ENCODE peak calls at places on chromosomes 1 and 21, in eight cellular contexts. T is AG09309, D is astrocyte, B is activated B cell treated with CpG ODN at 0.5 μM for 24 hours, R is IMR-90, V is glutamatergic neuron, H is sigmoid colon, P is AG10803. A is an unnamed sample.
A peak's percentile ranks its signal among the peaks of the same experiment; 100 is the strongest.

GRCh38 chr21:28018741-28019669 is 973.7 kb downstream of the LTN1 start:
- DNase-seq in T (no peak), D (no peak), B (no peak), R (peak; percentile 5), V (no peak), H (no peak), P (no peak), A (no peak)

GRCh38 chr1:67570473-67571143 is 114.4 kb upstream of the GADD45A start:
- DNase-seq in T (peak; percentile 91), D (peak; percentile 98), B (no peak), R (peak; percentile 97), V (no peak), H (no peak), P (peak; percentile 94), A (no peak)

GRCh38 chr1:14804626-14805025 is 206.1 kb downstream of the KAZN start:
- DNase-seq in T (no peak), D (no peak), B (no peak), R (no peak), V (no peak), H (no peak), P (no peak), A (no peak)

GRCh38 chr1:228821252-228821651 is 86.0 kb downstream of the RHOU start:
- DNase-seq in T (no peak), D (no peak), B (no peak), R (no peak), V (no peak), H (no peak), P (no peak), A (no peak)

GRCh38 chr1:66439028-66439427 is 94.9 kb upstream of the SGIP1 start:
- DNase-seq in T (no peak), D (no peak), B (no peak), R (peak; percentile 75), V (no peak), H (no peak), P (peak; percentile 64), A (no peak)

GRCh38 chr1:48697066-48697707 is 79.5 kb downstream of the BEND5 start:
- DNase-seq in T (no peak), D (no peak), B (peak; percentile 50), R (peak; percentile 21), V (peak; percentile 85), H (no peak), P (peak; percentile 16), A (peak; percentile 82)

GRCh38 chr21:23384679-23385078 is 2222.6 kb downstream of the MRPL39 start:
- DNase-seq in T (no peak), D (no peak), B (no peak), R (no peak), V (peak; percentile 46), H (no peak), P (no peak), A (no peak)

GRCh38 chr1:961132-961652 is 808 bp downstream of the KLHL17 start:
- DNase-seq in T (no peak), D (no peak), B (no peak), R (no peak), V (no peak), H (no peak), P (no peak), A (no peak)

GRCh38 chr1:223003549-223003948 is 139.5 kb downstream of the TLR5 start:
- DNase-seq in T (no peak), D (no peak), B (no peak), R (no peak), V (no peak), H (no peak), P (no peak), A (no peak)

GRCh38 chr1:192448026-192448578 is 127.5 kb upstream of the RGS1 start:
- DNase-seq in T (no peak), D (peak; percentile 38), B (no peak), R (peak; percentile 12), V (no peak), H (no peak), P (peak; percentile 5), A (no peak)

GRCh38 chr1:151837841-151838490 is 1.7 kb downstream of the C2CD4D start:
- DNase-seq in T (no peak), D (no peak), B (peak; percentile 44), R (peak; percentile 10), V (no peak), H (no peak), P (no peak), A (no peak)

GRCh38 chr1:183444243-183444642 is 26.1 kb upstream of the NMNAT2 start:
- DNase-seq in T (no peak), D (peak; percentile 21), B (no peak), R (peak; percentile 31), V (no peak), H (no peak), P (peak; percentile 20), A (no peak)

GRCh38 chr1:220430586-220430985 is 97.3 kb upstream of the MARK1 start:
- DNase-seq in T (no peak), D (no peak), B (no peak), R (no peak), V (no peak), H (no peak), P (no peak), A (no peak)

GRCh38 chr1:232059726-232060360 is 433.3 kb downstream of the DISC1 start:
- DNase-seq in T (no peak), D (no peak), B (no peak), R (no peak), V (peak; percentile 17), H (no peak), P (no peak), A (no peak)

GRCh38 chr1:11065796-11066195 is 6.0 kb upstream of the SRM start:
- DNase-seq in T (no peak), D (no peak), B (no peak), R (no peak), V (no peak), H (no peak), P (no peak), A (no peak)

GRCh38 chr21:25457411-25457810 is 149.9 kb downstream of the MRPL39 start:
- DNase-seq in T (no peak), D (peak; percentile 81), B (no peak), R (peak; percentile 85), V (no peak), H (no peak), P (peak; percentile 31), A (no peak)

GRCh38 chr1:31984419-31985347 is 29.0 kb upstream of the KHDRBS1 start:
- DNase-seq in T (no peak), D (peak; percentile 59), B (no peak), R (peak; percentile 63), V (no peak), H (no peak), P (peak; percentile 36), A (no peak)

GRCh38 chr1:108852541-108852940 is 4.4 kb downstream of the AKNAD1 start:
- DNase-seq in T (no peak), D (no peak), B (no peak), R (no peak), V (no peak), H (no peak), P (no peak), A (no peak)

GRCh38 chr21:37159053-37159776 is 86.2 kb downstream of the TTC3 start:
- DNase-seq in T (no peak), D (no peak), B (no peak), R (peak; percentile 76), V (no peak), H (no peak), P (no peak), A (no peak)

GRCh38 chr1:150613061-150613920 is 16.1 kb downstream of the ENSA start:
- DNase-seq in T (peak; percentile 55), D (peak; percentile 94), B (no peak), R (peak; percentile 98), V (no peak), H (no peak), P (peak; percentile 70), A (no peak)

GRCh38 chr1:209584186-209584776 is 767 bp downstream of the CAMK1G start:
- DNase-seq in T (no peak), D (no peak), B (no peak), R (no peak), V (no peak), H (no peak), P (peak; percentile 9), A (no peak)
- TF ChIP-seq CTCF in T (no peak), D (no peak), B (no peak), R (no peak), V (no peak), H (no peak), P (no peak), A (no peak)

GRCh38 chr21:45227735-45228134 is 60.0 kb downstream of the POFUT2 start:
- DNase-seq in T (no peak), D (no peak), B (no peak), R (no peak), V (no peak), H (no peak), P (no peak), A (no peak)
- TF ChIP-seq CTCF in T (peak; percentile 7), D (no peak), B (no peak), R (no peak), V (no peak), H (no peak), P (no peak), A (no peak)

GRCh38 chr21:17900281-17900989 is 81.3 kb upstream of the C21orf91 start:
- DNase-seq in T (no peak), D (no peak), B (no peak), R (no peak), V (no peak), H (no peak), P (no peak), A (no peak)
- TF ChIP-seq CTCF in T (no peak), D (no peak), B (no peak), R (no peak), V (no peak), H (no peak), P (no peak), A (no peak)

GRCh38 chr1:153962088-153963029 is 978 bp downstream of the SLC39A1 start:
- DNase-seq in T (no peak), D (no peak), B (no peak), R (peak; percentile 60), V (no peak), H (peak; percentile 77), P (peak; percentile 68), A (no peak)
- TF ChIP-seq CTCF in T (no peak), D (no peak), B (no peak), R (no peak), V (no peak), H (no peak), P (no peak), A (no peak)

A was measured in neural crest cell.